ENCODE peak calls at places on chromosomes 1 and 21, in seven cellular contexts. T is PC-3; I is psoas muscle; D is effector memory CD4-positive, alpha-beta T cell; R is cardiac muscle cell; Z is aorta; Y is lung. U is an unnamed sample.

GRCh38 chr1:204127597-204128242 is 24.1 kb downstream of the ETNK2 start:
- DNase-seq in R (peak; percentile 86), T (peak; percentile 97), D (no peak), I (peak; percentile 61), Y (peak; percentile 66), Z (peak; percentile 89), U (peak; percentile 80)

GRCh38 chr1:87588445-87588844 is 259.8 kb downstream of the LMO4 start:
- DNase-seq in Y (no peak), I (no peak), T (no peak), D (no peak), R (no peak), Z (no peak), U (no peak)

GRCh38 chr1:50271968-50272578 is 151.2 kb downstream of the DMRTA2 start:
- DNase-seq in D (no peak), Y (peak; percentile 32), I (peak; percentile 26), Z (no peak), R (peak; percentile 10), T (peak; percentile 34), U (peak; percentile 53)

GRCh38 chr1:202107321-202107761 is 15.4 kb upstream of the GPR37L1 start:
- DNase-seq in D (no peak), Y (peak; percentile 53), T (peak; percentile 44), I (no peak), Z (no peak), R (no peak), U (no peak)

GRCh38 chr1:213014642-213015041 is 1.0 kb downstream of the ANGEL2 start:
- DNase-seq in R (peak; percentile 45), I (no peak), Y (no peak), T (no peak), Z (no peak), D (no peak), U (no peak)

GRCh38 chr1:219668446-219668845 is 55.5 kb upstream of the ZC3H11B start:
- DNase-seq in R (no peak), Z (no peak), Y (no peak), T (no peak), D (no peak), I (no peak), U (no peak)

GRCh38 chr1:109975718-109976117 is 8.8 kb upstream of the AHCYL1 start:
- DNase-seq in Y (no peak), T (peak; percentile 83), R (peak; percentile 94), I (no peak), D (no peak), Z (no peak), U (peak; percentile 54)

GRCh38 chr1:46180082-46180616 is 3.9 kb upstream of the P3R3URF start:
- DNase-seq in R (no peak), T (peak; percentile 72), I (no peak), Z (peak; percentile 75), D (no peak), Y (peak; percentile 65), U (no peak)

GRCh38 chr1:153174624-153175023 is 23.9 kb upstream of the SPRR2G start:
- DNase-seq in I (no peak), Y (no peak), Z (no peak), D (no peak), T (no peak), R (no peak), U (no peak)

GRCh38 chr1:21926814-21927530 is 10.1 kb downstream of the HSPG2 start:
- DNase-seq in D (no peak), Y (no peak), R (peak; percentile 56), T (no peak), I (peak; percentile 79), Z (peak; percentile 92), U (peak; percentile 70)

GRCh38 chr1:32426489-32427255 is 32.4 kb upstream of the BSDC1 start:
- DNase-seq in R (peak; percentile 40), Z (no peak), Y (no peak), T (peak; percentile 17), I (no peak), D (no peak), U (no peak)

GRCh38 chr1:212595229-212595628 is 13.3 kb upstream of the ATF3 start:
- DNase-seq in I (no peak), T (no peak), Y (no peak), R (no peak), Z (no peak), D (no peak), U (no peak)

GRCh38 chr1:44113095-44113609 is 5.5 kb upstream of the KLF17 start:
- DNase-seq in R (peak; percentile 14), Y (no peak), Z (no peak), T (no peak), I (no peak), D (no peak), U (no peak)

GRCh38 chr21:28799926-28800325 is 192.8 kb downstream of the LTN1 start:
- DNase-seq in D (no peak), Z (no peak), R (no peak), Y (no peak), T (no peak), I (no peak), U (no peak)

GRCh38 chr1:75035536-75035935 is 98.7 kb upstream of the LHX8 start:
- DNase-seq in T (peak; percentile 7), R (no peak), Y (no peak), D (no peak), I (no peak), Z (no peak), U (no peak)

GRCh38 chr1:7249516-7249915 is 464.3 kb downstream of the CAMTA1 start:
- DNase-seq in D (no peak), Z (no peak), Y (no peak), T (no peak), R (no peak), I (no peak), U (no peak)

GRCh38 chr1:20370628-20371200 is 80.0 kb downstream of the VWA5B1 start:
- DNase-seq in Y (no peak), T (no peak), I (no peak), R (no peak), Z (no peak), D (no peak), U (no peak)

GRCh38 chr1:164774819-164775654 is 216.1 kb downstream of the PBX1 start:
- DNase-seq in R (no peak), T (no peak), Y (no peak), Z (no peak), I (no peak), D (no peak), U (no peak)

GRCh38 chr1:20390589-20391331 is 95.2 kb downstream of the CAMK2N1 start:
- DNase-seq in R (no peak), Y (no peak), D (no peak), T (peak; percentile 34), Z (no peak), I (no peak), U (no peak)

GRCh38 chr21:43333301-43334062 is 93.4 kb downstream of the SIK1 start:
- DNase-seq in D (no peak), I (peak; percentile 69), Z (no peak), R (peak; percentile 92), T (peak; percentile 95), Y (peak; percentile 74), U (peak; percentile 95)

GRCh38 chr1:221606216-221606615 is 135.7 kb downstream of the DUSP10 start:
- DNase-seq in T (no peak), R (no peak), D (no peak), Y (no peak), I (no peak), Z (no peak), U (no peak)

GRCh38 chr21:36097427-36098230 is 27.8 kb downstream of the CBR1 start:
- DNase-seq in Y (no peak), D (no peak), T (peak; percentile 64), Z (no peak), I (no peak), R (no peak), U (peak; percentile 19)

GRCh38 chr1:41412748-41413147 is 51.5 kb downstream of the FOXO6 start:
- DNase-seq in Z (no peak), I (no peak), Y (no peak), D (no peak), T (no peak), R (no peak), U (no peak)
- H3K27ac ChIP-seq in Z (no peak overlapping the region), I (no peak overlapping the region), Y (no peak overlapping the region), D (no peak overlapping the region), T (no peak overlapping the region), R (no peak overlapping the region), U (no peak overlapping the region)

DNA sequence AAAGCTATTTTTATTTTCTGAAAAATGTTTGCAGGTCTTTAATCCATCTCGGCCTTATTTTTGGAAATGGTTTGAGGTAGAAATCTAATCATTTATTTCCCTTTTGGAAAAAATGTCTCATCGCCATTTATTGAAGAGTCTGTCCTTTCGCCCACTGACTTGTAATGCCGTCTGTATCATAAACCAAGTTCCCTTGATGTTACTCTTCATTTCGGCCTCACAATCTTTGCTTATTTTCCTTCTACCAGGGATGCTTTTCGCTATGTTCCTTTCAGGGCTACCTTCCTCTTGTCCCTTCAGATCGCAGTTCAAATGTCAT is 422 bp upstream of the RLF start:
- DNase-seq in Z (no peak), I (no peak), R (no peak), T (no peak), D (no peak), Y (no peak), U (no peak)
- H3K27ac ChIP-seq in Z (peak overlapping the region; percentile 78), I (peak overlapping the region; percentile 98), R (peak overlapping the region; percentile 99), T (peak overlapping the region; percentile 10), D (peak overlapping the region; percentile 95), Y (peak overlapping the region; percentile 93), U (peak overlapping the region; percentile 90)

GRCh38 chr1:70909262-70909817 is 138.3 kb downstream of the PTGER3 start:
- DNase-seq in I (no peak), R (no peak), T (no peak), Z (no peak), D (no peak), Y (no peak), U (no peak)
- H3K27ac ChIP-seq in I (no peak overlapping the region), R (no peak overlapping the region), T (no peak overlapping the region), Z (no peak overlapping the region), D (no peak overlapping the region), Y (no peak overlapping the region), U (no peak overlapping the region)

DNA sequence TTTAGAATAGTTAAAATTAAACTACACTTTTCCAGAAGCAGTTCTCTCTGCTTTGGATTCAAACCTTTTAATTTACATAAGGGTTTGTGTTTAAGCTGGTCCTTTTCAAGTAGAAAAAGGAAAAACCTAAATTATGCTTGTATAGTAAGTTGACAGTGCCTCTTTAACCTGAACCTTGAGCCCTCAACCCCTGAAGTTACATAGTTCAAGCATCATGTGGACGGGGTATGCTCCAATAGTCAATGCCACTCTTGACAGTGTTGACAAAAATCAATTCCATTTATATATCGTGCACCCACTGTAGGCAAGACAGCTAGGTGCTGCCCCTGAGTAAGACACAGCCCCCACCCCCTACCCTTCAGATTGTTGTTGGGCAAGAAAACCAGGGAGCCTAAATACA is 23.0 kb downstream of the TOR3A start:
- DNase-seq in T (no peak), R (no peak), I (no peak), Y (no peak), D (no peak), Z (no peak), U (no peak)
- H3K27ac ChIP-seq in T (no peak overlapping the region), R (peak overlapping the region; percentile 44), I (no peak overlapping the region), Y (no peak overlapping the region), D (no peak overlapping the region), Z (no peak overlapping the region), U (no peak overlapping the region)

GRCh38 chr21:31354604-31355443 is 10.8 kb upstream of the TIAM1 start:
- DNase-seq in T (peak; percentile 99), Y (no peak), D (peak; percentile 53), R (peak; percentile 57), I (peak; percentile 17), Z (no peak), U (peak; percentile 60)
- H3K27ac ChIP-seq in T (peak overlapping the region; percentile 94), Y (no peak overlapping the region), D (peak overlapping the region; percentile 64), R (no peak overlapping the region), I (no peak overlapping the region), Z (no peak overlapping the region), U (no peak overlapping the region)